ENCODE peak calls at places on chromosome 13, in seven cellular contexts. W is pancreas; Z is heart left ventricle; V is effector memory CD4-positive, alpha-beta T cell; U is heart right ventricle; B is A549; P is psoas muscle. Q is an unnamed sample. For H3K4me1 and H3K9me3, the result is how much of the 10 kb centered on the place peaks cover.

GRCh38 chr13:26186995-26187394 is 35.1 kb downstream of the RNF6 start:
- DNase-seq in U (no peak), B (no peak), V (no peak), W (peak), Z (peak), P (no peak), Q (no peak)

GRCh38 chr13:24631922-24632321 is 48.3 kb upstream of the ATP12A start:
- DNase-seq in P (no peak), Z (no peak), W (no peak), V (no peak), B (no peak), U (no peak), Q (no peak)

GRCh38 chr13:77207943-77208342 is 119.0 kb downstream of the MYCBP2 start:
- DNase-seq in B (no peak), U (no peak), V (no peak), Z (no peak), W (no peak), P (no peak), Q (no peak)

GRCh38 chr13:42064259-42064658 is 15.8 kb downstream of the DGKH start:
- DNase-seq in W (no peak), Z (no peak), V (no peak), B (no peak), P (no peak), U (no peak), Q (no peak)

GRCh38 chr13:46546084-46546786 is 6.7 kb upstream of the LRCH1 start:
- DNase-seq in B (no peak), U (no peak), P (no peak), V (no peak), Z (no peak), W (no peak), Q (no peak)

GRCh38 chr13:86002921-86003488 is 203.8 kb upstream of the SLITRK6 start:
- DNase-seq in B (no peak), V (no peak), P (no peak), Z (no peak), W (no peak), U (no peak), Q (no peak)

GRCh38 chr13:50685491-50685890 is 158.0 kb downstream of the DLEU7 start:
- DNase-seq in P (peak), B (no peak), V (no peak), U (peak), W (peak), Z (peak), Q (peak)

GRCh38 chr13:51767100-51767499 is 36.9 kb downstream of the DHRS12 start:
- DNase-seq in Z (no peak), W (no peak), B (peak), V (no peak), U (no peak), P (no peak), Q (no peak)

GRCh38 chr13:89695343-89696257 is 1651.9 kb upstream of the MIR17HG start:
- DNase-seq in Z (no peak), W (no peak), U (peak), B (peak), P (no peak), V (no peak), Q (no peak)

GRCh38 chr13:27372896-27373295 is 51.5 kb upstream of the GTF3A start:
- DNase-seq in P (no peak), Z (no peak), W (peak), V (no peak), B (peak), U (no peak), Q (no peak)

GRCh38 chr13:93903909-93904308 is 575.6 kb downstream of the DCT start:
- DNase-seq in B (no peak), V (no peak), P (no peak), W (no peak), Z (no peak), U (no peak), Q (no peak)

GRCh38 chr13:43258771-43259170 is 235.4 kb downstream of the DNAJC15 start:
- DNase-seq in Z (no peak), B (no peak), V (no peak), U (no peak), W (no peak), P (no peak), Q (no peak)

GRCh38 chr13:109655206-109655600 is 131.2 kb downstream of the IRS2 start:
- DNase-seq in B (no peak), Z (no peak), V (no peak), P (no peak), U (no peak), W (no peak), Q (no peak)

GRCh38 chr13:33745370-33746324 is 72.3 kb upstream of the RFC3 start:
- DNase-seq in B (no peak), U (no peak), P (no peak), V (no peak), W (no peak), Z (no peak), Q (no peak)

GRCh38 chr13:35530147-35530546 is 53.7 kb upstream of the MAB21L1 start:
- DNase-seq in V (no peak), U (peak), P (no peak), B (no peak), Z (peak), W (no peak), Q (no peak)

DNA sequence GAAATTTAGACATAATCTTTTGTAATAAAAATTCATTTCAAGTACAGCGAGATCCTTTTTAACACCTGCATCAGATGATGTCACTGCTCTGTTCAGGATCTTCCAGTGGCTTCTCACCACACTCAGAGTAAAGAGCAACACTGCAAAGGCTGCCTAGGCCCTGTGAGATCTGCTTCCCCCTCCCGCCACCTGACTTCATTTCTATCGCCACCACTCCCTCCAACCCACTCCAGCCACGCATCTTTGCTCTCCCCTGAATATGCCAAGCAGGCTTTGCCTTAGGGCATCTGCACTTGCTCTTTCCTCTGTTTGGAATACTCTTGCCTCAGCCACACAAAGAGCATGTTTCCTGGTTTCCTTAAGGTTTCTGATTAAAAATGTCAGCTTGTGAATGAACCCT is 58.3 kb downstream of the MBNL2 start:
- DNase-seq in P (no peak), Z (no peak), U (no peak), W (no peak), V (no peak), B (no peak), Q (no peak)
- H3K4me1 ChIP-seq in P (half or more), Z (half or more), U (half or more), W (under half), V (under half), B (half or more), Q (under half)

GRCh38 chr13:111859361-111860105 is 207.4 kb upstream of the SOX1 start:
- DNase-seq in U (no peak), W (no peak), B (no peak), V (no peak), P (no peak), Z (no peak), Q (no peak)

GRCh38 chr13:111858571-111858970 is 208.4 kb upstream of the SOX1 start:
- DNase-seq in W (no peak), Z (no peak), U (no peak), B (no peak), P (no peak), V (no peak), Q (no peak)

GRCh38 chr13:111857846-111858560 is 208.9 kb upstream of the SOX1 start:
- DNase-seq in P (no peak), W (no peak), B (no peak), V (no peak), U (no peak), Z (no peak), Q (no peak)

GRCh38 chr13:111861766-111862366 is 205.1 kb upstream of the SOX1 start:
- DNase-seq in B (no peak), Z (no peak), W (no peak), P (no peak), V (no peak), U (no peak), Q (no peak)

GRCh38 chr13:111860161-111860560 is 206.8 kb upstream of the SOX1 start:
- DNase-seq in P (no peak), Z (no peak), B (no peak), U (no peak), V (no peak), W (no peak), Q (no peak)
- H3K9me3 ChIP-seq in P (under half), Z (under half), B (under half), U (under half), V (under half), W (under half), Q (under half)

GRCh38 chr13:113741101-113741731 is 17.8 kb upstream of the TMEM255B start:
- DNase-seq in W (no peak), Z (no peak), P (no peak), U (no peak), V (no peak), B (no peak), Q (peak)

GRCh38 chr13:113740661-113741060 is 18.4 kb upstream of the TMEM255B start:
- DNase-seq in Z (no peak), P (no peak), U (no peak), V (no peak), W (no peak), B (no peak), Q (peak)

GRCh38 chr13:113740286-113740556 is 18.8 kb upstream of the TMEM255B start:
- DNase-seq in P (no peak), Z (no peak), V (no peak), B (no peak), U (no peak), W (no peak), Q (peak)

GRCh38 chr13:113737803-113738202 is 21.2 kb upstream of the TMEM255B start:
- DNase-seq in P (no peak), V (no peak), Z (no peak), B (no peak), U (no peak), W (no peak), Q (no peak)

GRCh38 chr13:113739527-113740285 is 19.3 kb upstream of the TMEM255B start:
- DNase-seq in P (no peak), Z (no peak), W (no peak), B (no peak), U (no peak), V (no peak), Q (peak)
- H3K4me1 ChIP-seq in P (under half), Z (under half), W (under half), B (under half), U (under half), V (under half), Q (under half)

DNA sequence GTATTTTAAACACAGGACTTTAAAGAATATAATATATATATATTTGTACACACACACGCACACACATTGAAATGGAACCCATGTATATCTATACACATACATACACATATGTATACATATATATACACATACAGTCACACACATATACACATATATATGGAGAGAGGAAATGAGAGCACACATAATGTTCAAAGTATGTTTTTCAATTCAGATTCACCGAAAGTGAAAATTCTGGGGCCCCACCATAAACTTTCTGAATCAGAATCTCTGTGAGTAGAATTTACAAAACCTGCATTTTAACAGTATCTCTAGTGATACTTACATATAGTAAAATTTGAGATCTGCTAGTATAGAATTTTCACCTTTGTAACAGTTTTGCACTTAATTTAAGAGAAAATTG is 60.4 kb upstream of the OBI1 start:
- DNase-seq in Z (no peak), W (no peak), V (no peak), P (no peak), B (no peak), U (no peak), Q (no peak)
- H3K9me3 ChIP-seq in Z (under half), W (under half), V (under half), P (under half), B (under half), U (under half), Q (under half)

DNA sequence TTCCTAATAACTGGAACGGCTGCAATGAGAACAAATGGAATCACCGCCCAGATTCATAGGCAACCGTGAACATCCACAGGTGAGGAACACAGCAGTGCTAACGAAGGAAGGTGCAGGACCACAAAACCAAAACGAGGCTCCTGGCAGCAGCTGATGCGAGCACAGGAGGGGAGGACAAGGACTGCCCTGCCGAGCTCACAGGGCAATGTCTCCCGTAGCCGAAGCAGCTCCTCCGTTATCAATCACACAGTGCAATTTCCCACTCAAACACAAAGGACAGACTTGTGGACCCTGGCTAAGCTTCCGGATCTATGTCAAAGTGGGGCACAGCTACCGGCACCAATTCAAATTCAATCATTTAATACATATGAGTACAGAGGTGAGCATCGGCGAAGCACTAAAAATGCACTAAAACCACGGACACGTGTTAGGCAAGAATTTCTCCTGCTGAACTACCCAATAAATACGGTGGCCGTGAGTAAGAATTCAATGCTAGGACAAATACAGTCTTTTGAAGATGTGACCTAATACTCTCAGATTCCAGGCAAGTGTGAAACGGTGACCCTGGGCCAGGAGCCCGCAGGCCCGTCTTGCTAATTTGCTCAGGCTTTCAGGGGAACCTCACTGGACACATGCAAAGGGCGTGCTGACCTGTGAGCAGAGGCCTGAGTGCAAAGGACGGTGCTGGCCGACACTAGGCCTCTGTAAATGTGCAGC is 70.4 kb downstream of the STK24 start:
- DNase-seq in P (no peak), Z (no peak), U (no peak), B (no peak), V (no peak), W (no peak), Q (no peak)
- H3K4me1 ChIP-seq in P (half or more), Z (half or more), U (half or more), B (under half), V (under half), W (under half), Q (under half)

DNA sequence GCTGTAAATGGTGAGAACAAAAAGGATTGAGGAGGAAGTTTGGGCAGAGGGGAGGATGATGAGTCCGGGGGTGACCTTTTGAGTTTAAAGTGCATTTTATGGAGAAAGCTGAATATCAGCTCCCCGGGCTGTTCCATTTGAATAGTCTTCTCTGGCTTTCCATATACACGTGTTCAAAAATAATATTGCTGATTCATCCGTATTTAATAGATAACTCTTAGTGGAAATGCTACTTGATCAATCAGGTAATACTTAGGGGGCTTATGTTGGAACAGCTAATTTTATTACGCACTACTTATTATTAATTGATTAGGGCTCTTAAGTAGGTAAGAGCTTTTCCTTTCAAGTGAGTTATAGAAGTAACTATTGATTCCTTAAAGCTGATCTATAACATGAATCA is 76.4 kb downstream of the ERCC5 start:
- DNase-seq in Z (no peak), P (no peak), U (no peak), W (no peak), B (no peak), V (no peak), Q (no peak)
- H3K9me3 ChIP-seq in Z (under half), P (under half), U (under half), W (under half), B (under half), V (under half), Q (under half)

GRCh38 chr13:45339399-45339798 is 1.6 kb downstream of the TPT1 start:
- DNase-seq in U (no peak), W (no peak), Z (no peak), V (no peak), B (no peak), P (no peak), Q (no peak)

GRCh38 chr13:45337395-45337794 is 3.6 kb downstream of the TPT1 start:
- DNase-seq in V (no peak), P (no peak), B (no peak), U (no peak), W (no peak), Z (no peak), Q (no peak)

GRCh38 chr13:45339867-45340266 is 1.1 kb downstream of the TPT1 start:
- DNase-seq in B (no peak), P (no peak), Z (no peak), W (no peak), U (no peak), V (no peak), Q (no peak)

GRCh38 chr13:45336025-45336800 is 4.8 kb downstream of the TPT1 start:
- DNase-seq in V (no peak), U (no peak), Z (no peak), P (no peak), B (no peak), W (no peak), Q (no peak)

GRCh38 chr13:45337803-45338202 is 3.2 kb downstream of the TPT1 start:
- DNase-seq in U (no peak), Z (no peak), P (no peak), B (no peak), V (no peak), W (no peak), Q (no peak)
- H3K4me1 ChIP-seq in U (half or more), Z (half or more), P (half or more), B (half or more), V (half or more), W (under half), Q (under half)

DNA sequence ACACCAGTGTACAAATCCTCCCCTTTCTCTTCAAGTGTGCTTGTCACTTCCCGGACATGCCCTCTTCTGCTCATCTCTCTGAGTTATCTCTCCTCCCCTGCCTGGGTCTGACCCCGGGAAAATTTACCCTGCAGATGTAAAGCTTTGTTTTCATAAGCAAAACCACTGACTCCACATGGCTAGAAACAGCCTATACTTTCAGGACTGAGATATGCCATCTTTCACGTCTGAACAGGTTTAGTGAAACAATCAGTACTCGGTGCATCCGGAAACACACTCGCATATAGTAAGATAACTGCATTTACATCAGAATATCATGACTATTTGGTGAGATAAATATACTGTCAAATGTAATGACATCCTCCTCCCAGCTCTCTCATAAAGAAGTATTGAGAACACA is 172.8 kb downstream of the EFNB2 start:
- DNase-seq in U (no peak), Z (no peak), V (no peak), P (no peak), W (no peak), B (no peak), Q (no peak)
- H3K9me3 ChIP-seq in U (under half), Z (under half), V (under half), P (under half), W (under half), B (under half), Q (under half)

DNA sequence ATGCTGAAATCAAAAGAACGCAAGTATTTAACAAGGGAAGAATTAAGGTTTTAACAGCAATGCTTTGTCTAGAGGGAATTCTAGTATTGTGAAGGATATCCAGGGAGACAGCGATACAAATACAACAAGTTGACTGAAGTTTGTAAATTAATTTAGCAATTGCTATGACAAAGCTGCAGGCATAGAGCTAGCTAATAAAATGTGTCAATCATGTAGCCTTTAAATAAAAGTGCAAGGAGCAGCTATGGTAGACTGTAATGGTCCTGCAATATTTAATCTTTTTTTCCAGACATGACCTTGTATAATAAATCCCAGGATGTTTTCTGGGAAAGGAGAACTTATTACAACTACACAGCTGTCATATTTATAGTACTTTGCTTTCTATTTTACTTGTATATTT is 779.3 kb downstream of the SLITRK5 start:
- DNase-seq in V (no peak), Z (no peak), W (no peak), P (no peak), U (no peak), B (no peak), Q (no peak)
- H3K4me1 ChIP-seq in V (under half), Z (under half), W (under half), P (under half), U (under half), B (under half), Q (under half)